ENCODE peak calls at places on chromosomes 4 and X, in six cellular contexts. Z, I, T, N, V and D are unnamed samples. For H3K4me1, the result is how much of the 10 kb centered on the place peaks cover.

GRCh38 chr4:1192091-1192492 is 19.7 kb upstream of the SPON2 start:
- DNase-seq in Z (no peak), I (no peak), T (peak), N (peak), V (peak), D (peak)

GRCh38 chr4:8281519-8282133 is 12.1 kb downstream of the HTRA3 start:
- DNase-seq in Z (no peak), I (no peak), T (no peak), N (no peak), V (no peak), D (no peak)

GRCh38 chrX:149513713-149514427 is 8.8 kb upstream of the IDS start:
- DNase-seq in Z (no peak), I (no peak), T (no peak), N (no peak), V (no peak), D (no peak)

GRCh38 chrX:154719132-154719675 is 31.7 kb downstream of the GAB3 start:
- DNase-seq in Z (no peak), I (no peak), T (no peak), N (no peak), V (no peak), D (no peak)

GRCh38 chr4:44760142-44760898 is 34.0 kb upstream of the GNPDA2 start:
- DNase-seq in Z (no peak), I (no peak), T (peak), N (peak), V (no peak), D (no peak)

GRCh38 chrX:68889244-68889643 is 60.4 kb downstream of the EFNB1 start:
- DNase-seq in Z (no peak), I (no peak), T (no peak), N (no peak), V (no peak), D (no peak)

GRCh38 chrX:152639426-152639825 is 1.7 kb downstream of the GABRQ start:
- DNase-seq in Z (no peak), I (no peak), T (no peak), N (no peak), V (no peak), D (peak)

GRCh38 chrX:140918398-140919043 is 83.9 kb upstream of the SPANXB1 start:
- DNase-seq in Z (peak), I (peak), T (peak), N (peak), V (no peak), D (no peak)

GRCh38 chr4:82777857-82778525 is 20.6 kb downstream of the SCD5 start:
- DNase-seq in Z (peak), I (no peak), T (no peak), N (no peak), V (no peak), D (peak)

GRCh38 chr4:91904556-91904955 is 399.2 kb upstream of the GRID2 start:
- DNase-seq in Z (no peak), I (no peak), T (no peak), N (no peak), V (no peak), D (no peak)

GRCh38 chr4:119697887-119698393 is 69.3 kb upstream of the PDE5A start:
- DNase-seq in Z (no peak), I (no peak), T (no peak), N (no peak), V (no peak), D (no peak)

GRCh38 chrX:6732101-6732500 is 197.2 kb upstream of the VCX3A start:
- DNase-seq in Z (no peak), I (peak), T (no peak), N (no peak), V (no peak), D (no peak)

GRCh38 chrX:130994671-130995070 is 63.5 kb upstream of the ARHGAP36 start:
- DNase-seq in Z (no peak), I (no peak), T (no peak), N (peak), V (no peak), D (no peak)

GRCh38 chr4:156950950-156951349 is 20.6 kb downstream of the PDGFC start:
- DNase-seq in Z (no peak), I (no peak), T (no peak), N (no peak), V (no peak), D (no peak)

DNA sequence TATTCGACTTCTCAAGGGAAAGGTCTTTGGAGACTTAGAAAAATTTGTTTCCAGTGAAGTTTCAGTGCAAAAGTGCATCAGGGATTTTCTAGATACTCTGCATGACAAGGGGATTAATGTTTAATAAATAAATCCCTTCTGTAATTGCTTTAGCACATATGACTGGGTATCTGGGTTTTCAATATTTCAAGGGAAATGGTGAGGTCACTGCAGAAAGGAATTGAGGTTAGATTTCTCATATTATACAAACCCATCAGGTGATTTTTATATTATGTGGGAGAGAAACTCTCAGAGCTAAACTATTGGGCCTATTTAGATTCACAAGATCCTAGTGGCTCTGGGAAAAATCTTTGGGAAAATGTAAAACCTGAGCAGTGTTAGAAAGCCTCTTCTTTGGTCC is 48.3 kb upstream of the SLC4A4 start:
- DNase-seq in Z (no peak), I (no peak), T (no peak), N (no peak), V (no peak), D (no peak)
- H3K4me1 ChIP-seq in Z (under half), I (under half), T (under half), N (under half), V (under half), D (under half)

GRCh38 chr4:41458689-41459088 is 79.3 kb upstream of the LIMCH1 start:
- DNase-seq in Z (no peak), I (no peak), T (no peak), N (no peak), V (no peak), D (no peak)

GRCh38 chr4:41452484-41453225 is 85.3 kb upstream of the LIMCH1 start:
- DNase-seq in Z (no peak), I (no peak), T (no peak), N (no peak), V (no peak), D (no peak)

GRCh38 chr4:41454393-41454792 is 83.6 kb upstream of the LIMCH1 start:
- DNase-seq in Z (no peak), I (no peak), T (no peak), N (no peak), V (no peak), D (no peak)

GRCh38 chr4:41455215-41455614 is 82.7 kb upstream of the LIMCH1 start:
- DNase-seq in Z (peak), I (no peak), T (no peak), N (no peak), V (no peak), D (no peak)

GRCh38 chr4:41456559-41457101 is 81.3 kb upstream of the LIMCH1 start:
- DNase-seq in Z (no peak), I (no peak), T (no peak), N (no peak), V (no peak), D (no peak)
- H3K4me1 ChIP-seq in Z (under half), I (under half), T (under half), N (under half), V (under half), D (under half)

GRCh38 chrX:123254457-123254856 is 70.4 kb downstream of the GRIA3 start:
- DNase-seq in Z (no peak), I (no peak), T (no peak), N (no peak), V (no peak), D (no peak)
- H3K4me1 ChIP-seq in Z (under half), I (under half), T (under half), N (under half), V (under half), D (under half)

GRCh38 chr4:140254656-140255299 is 100.8 kb upstream of the MAML3 start:
- DNase-seq in Z (no peak), I (no peak), T (no peak), N (no peak), V (no peak), D (no peak)
- H3K4me1 ChIP-seq in Z (under half), I (under half), T (under half), N (under half), V (under half), D (under half)

GRCh38 chr4:48347282-48347921 is 6.1 kb downstream of the SLAIN2 start:
- DNase-seq in Z (no peak), I (no peak), T (no peak), N (no peak), V (no peak), D (no peak)
- H3K4me1 ChIP-seq in Z (under half), I (under half), T (under half), N (under half), V (under half), D (half or more)

DNA sequence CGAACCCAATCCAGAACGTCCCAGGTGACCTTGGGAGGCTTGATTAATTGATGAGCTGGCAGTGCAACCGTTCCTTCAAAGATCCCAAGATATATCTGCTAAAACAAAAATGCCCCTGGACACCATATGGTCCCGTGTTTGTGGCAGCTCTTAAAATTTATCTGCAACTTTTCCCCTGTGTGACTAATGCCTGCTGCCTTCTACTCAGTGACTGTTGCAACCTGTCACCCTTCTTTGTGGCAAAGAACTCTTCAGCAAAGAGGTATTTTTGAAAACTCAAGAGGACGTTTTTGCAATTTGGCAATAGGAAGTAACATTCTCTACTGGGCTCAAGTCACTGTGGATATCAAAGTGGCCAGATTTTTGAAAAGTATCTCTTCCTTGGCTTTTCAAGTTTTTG is 75.8 kb upstream of the SOD3 start:
- DNase-seq in Z (no peak), I (no peak), T (no peak), N (no peak), V (no peak), D (no peak)
- H3K4me1 ChIP-seq in Z (under half), I (under half), T (under half), N (under half), V (under half), D (under half)

GRCh38 chrX:136203438-136203837 is 47.8 kb downstream of the MAP7D3 start:
- DNase-seq in Z (no peak), I (no peak), T (no peak), N (no peak), V (no peak), D (no peak)
- H3K4me1 ChIP-seq in Z (under half), I (under half), T (under half), N (under half), V (under half), D (under half)

DNA sequence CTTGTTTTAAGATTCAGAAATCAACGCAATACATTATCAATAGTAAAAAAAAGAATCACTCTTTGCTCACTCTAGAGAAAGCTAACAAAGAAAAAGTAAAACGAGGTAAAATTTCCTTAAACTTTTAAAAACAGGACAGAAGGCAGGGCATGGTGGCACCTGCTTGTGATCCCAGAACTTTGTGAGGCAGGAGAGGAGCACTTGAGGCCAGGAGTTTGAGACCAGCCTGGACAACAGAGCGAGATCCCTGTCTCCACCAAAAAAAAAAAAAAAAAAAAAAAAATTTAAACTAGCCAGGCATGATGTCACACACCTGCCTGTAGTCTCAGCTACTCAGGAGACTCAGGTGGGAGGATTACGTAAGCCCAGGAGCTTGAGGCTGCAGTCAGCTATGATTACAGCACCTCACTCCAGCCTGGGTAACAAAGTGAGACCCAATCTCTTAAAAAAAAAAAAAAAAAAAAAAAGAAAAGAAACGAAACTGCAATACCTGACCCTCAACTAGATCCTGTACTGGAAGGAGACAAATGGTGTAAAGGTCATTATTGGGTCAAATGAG is 3.5 kb downstream of the CCNI start:
- DNase-seq in Z (no peak), I (no peak), T (no peak), N (no peak), V (no peak), D (no peak)
- H3K4me1 ChIP-seq in Z (under half), I (under half), T (under half), N (under half), V (under half), D (half or more)

DNA sequence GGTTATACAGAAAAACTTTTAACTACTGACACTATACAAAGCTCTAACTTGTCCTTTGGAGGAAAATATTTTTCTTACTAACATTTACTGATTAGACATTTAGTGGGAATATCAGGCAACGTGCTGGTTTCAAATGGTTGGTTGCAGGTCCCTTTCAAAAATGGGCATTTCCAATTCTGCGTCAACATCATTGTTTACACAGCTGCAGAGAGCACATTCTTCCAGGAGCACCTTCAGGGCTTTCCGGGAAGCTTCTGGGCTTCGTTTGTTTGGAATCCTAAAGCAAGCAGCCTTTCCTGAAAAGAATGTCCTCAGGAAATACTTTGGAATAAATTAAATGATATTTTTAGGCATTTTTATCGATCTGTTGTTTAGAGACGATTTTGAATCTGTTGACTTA is 289.7 kb downstream of the TRIML1 start:
- DNase-seq in Z (peak), I (no peak), T (no peak), N (no peak), V (no peak), D (no peak)
- H3K4me1 ChIP-seq in Z (under half), I (under half), T (under half), N (under half), V (under half), D (under half)

GRCh38 chr4:2790583-2791517 is 2.0 kb upstream of the SH3BP2 start:
- DNase-seq in Z (no peak), I (no peak), T (no peak), N (peak), V (no peak), D (no peak)

GRCh38 chr4:2792711-2793577 is at the start of gene SH3BP2:
- DNase-seq in Z (peak), I (no peak), T (peak), N (peak), V (no peak), D (no peak)

GRCh38 chr4:2793578-2793919 is 664 bp downstream of the SH3BP2 start:
- DNase-seq in Z (peak), I (no peak), T (peak), N (peak), V (no peak), D (no peak)

GRCh38 chr4:2791518-2792395 is 1.1 kb upstream of the SH3BP2 start:
- DNase-seq in Z (no peak), I (no peak), T (no peak), N (no peak), V (no peak), D (peak)

GRCh38 chr4:2792396-2792710 is 532 bp upstream of the SH3BP2 start:
- DNase-seq in Z (no peak), I (no peak), T (no peak), N (no peak), V (no peak), D (no peak)
- H3K4me1 ChIP-seq in Z (under half), I (under half), T (under half), N (under half), V (under half), D (half or more)